ENCODE peak calls at places on chromosomes 13 and 19, in ten cellular contexts. One of them, this sample, is unnamed.

GRCh38 chr13:66665991-66666390 is 564.1 kb downstream of the PCDH9 start:
- DNase-seq in stimulated activated naive CD4-positive, alpha-beta T cell treated with Interleukin-2 at 50 U/mL for 16 hours: no peak
- DNase-seq in activated naive CD4-positive, alpha-beta T cell: no peak
- DNase-seq in effector CD8-positive, alpha-beta T cell: no peak
- DNase-seq in naive thymus-derived CD8-positive, alpha-beta T cell: no peak
- DNase-seq in activated CD4-positive, alpha-beta T cell treated with anti-CD3 and anti-CD28 coated beads, Interleukin-2, amount 50 U/mL, for 1 hour: no peak
- DNase-seq in substantia nigra: peak
- DNase-seq in IMR-90: peak
- DNase-seq in HT-29: peak
- DNase-seq in EL: peak
- DNase-seq in this sample: no peak

GRCh38 chr13:109740121-109740520 is 46.3 kb downstream of the IRS2 start:
- DNase-seq in stimulated activated naive CD4-positive, alpha-beta T cell treated with Interleukin-2 at 50 U/mL for 16 hours: no peak
- DNase-seq in activated naive CD4-positive, alpha-beta T cell: no peak
- DNase-seq in effector CD8-positive, alpha-beta T cell: no peak
- DNase-seq in naive thymus-derived CD8-positive, alpha-beta T cell: no peak
- DNase-seq in activated CD4-positive, alpha-beta T cell treated with anti-CD3 and anti-CD28 coated beads, Interleukin-2, amount 50 U/mL, for 1 hour: no peak
- DNase-seq in substantia nigra: no peak
- DNase-seq in IMR-90: no peak
- DNase-seq in HT-29: no peak
- DNase-seq in EL: no peak
- DNase-seq in this sample: no peak

GRCh38 chr19:17681505-17682125 is 6.5 kb downstream of the UNC13A start:
- DNase-seq in stimulated activated naive CD4-positive, alpha-beta T cell treated with Interleukin-2 at 50 U/mL for 16 hours: no peak
- DNase-seq in activated naive CD4-positive, alpha-beta T cell: peak
- DNase-seq in effector CD8-positive, alpha-beta T cell: peak
- DNase-seq in naive thymus-derived CD8-positive, alpha-beta T cell: no peak
- DNase-seq in activated CD4-positive, alpha-beta T cell treated with anti-CD3 and anti-CD28 coated beads, Interleukin-2, amount 50 U/mL, for 1 hour: peak
- DNase-seq in substantia nigra: no peak
- DNase-seq in IMR-90: peak
- DNase-seq in HT-29: no peak
- DNase-seq in EL: peak
- DNase-seq in this sample: no peak

GRCh38 chr13:98564204-98564603 is 12.7 kb downstream of the STK24 start:
- DNase-seq in stimulated activated naive CD4-positive, alpha-beta T cell treated with Interleukin-2 at 50 U/mL for 16 hours: no peak
- DNase-seq in activated naive CD4-positive, alpha-beta T cell: no peak
- DNase-seq in effector CD8-positive, alpha-beta T cell: no peak
- DNase-seq in naive thymus-derived CD8-positive, alpha-beta T cell: no peak
- DNase-seq in activated CD4-positive, alpha-beta T cell treated with anti-CD3 and anti-CD28 coated beads, Interleukin-2, amount 50 U/mL, for 1 hour: no peak
- DNase-seq in substantia nigra: no peak
- DNase-seq in IMR-90: no peak
- DNase-seq in HT-29: no peak
- DNase-seq in EL: no peak
- DNase-seq in this sample: no peak

GRCh38 chr19:19137556-19138109 is 645 bp downstream of the TMEM161A start:
- DNase-seq in stimulated activated naive CD4-positive, alpha-beta T cell treated with Interleukin-2 at 50 U/mL for 16 hours: no peak
- DNase-seq in activated naive CD4-positive, alpha-beta T cell: no peak
- DNase-seq in effector CD8-positive, alpha-beta T cell: no peak
- DNase-seq in naive thymus-derived CD8-positive, alpha-beta T cell: no peak
- DNase-seq in activated CD4-positive, alpha-beta T cell treated with anti-CD3 and anti-CD28 coated beads, Interleukin-2, amount 50 U/mL, for 1 hour: no peak
- DNase-seq in substantia nigra: peak
- DNase-seq in IMR-90: no peak
- DNase-seq in HT-29: no peak
- DNase-seq in EL: peak
- DNase-seq in this sample: no peak

GRCh38 chr13:112828756-112829155 is 138.9 kb downstream of the ATP11A start:
- DNase-seq in stimulated activated naive CD4-positive, alpha-beta T cell treated with Interleukin-2 at 50 U/mL for 16 hours: no peak
- DNase-seq in activated naive CD4-positive, alpha-beta T cell: no peak
- DNase-seq in effector CD8-positive, alpha-beta T cell: no peak
- DNase-seq in naive thymus-derived CD8-positive, alpha-beta T cell: no peak
- DNase-seq in activated CD4-positive, alpha-beta T cell treated with anti-CD3 and anti-CD28 coated beads, Interleukin-2, amount 50 U/mL, for 1 hour: no peak
- DNase-seq in substantia nigra: no peak
- DNase-seq in IMR-90: no peak
- DNase-seq in HT-29: no peak
- DNase-seq in EL: no peak
- DNase-seq in this sample: no peak

GRCh38 chr13:98919566-98919965 is 58.3 kb downstream of the DOCK9 start:
- DNase-seq in stimulated activated naive CD4-positive, alpha-beta T cell treated with Interleukin-2 at 50 U/mL for 16 hours: no peak
- DNase-seq in activated naive CD4-positive, alpha-beta T cell: no peak
- DNase-seq in effector CD8-positive, alpha-beta T cell: no peak
- DNase-seq in naive thymus-derived CD8-positive, alpha-beta T cell: no peak
- DNase-seq in activated CD4-positive, alpha-beta T cell treated with anti-CD3 and anti-CD28 coated beads, Interleukin-2, amount 50 U/mL, for 1 hour: no peak
- DNase-seq in substantia nigra: no peak
- DNase-seq in IMR-90: no peak
- DNase-seq in HT-29: no peak
- DNase-seq in EL: no peak
- DNase-seq in this sample: no peak

GRCh38 chr19:8569066-8569761 is 8.0 kb downstream of the MYO1F start:
- DNase-seq in stimulated activated naive CD4-positive, alpha-beta T cell treated with Interleukin-2 at 50 U/mL for 16 hours: peak
- DNase-seq in activated naive CD4-positive, alpha-beta T cell: no peak
- DNase-seq in effector CD8-positive, alpha-beta T cell: no peak
- DNase-seq in naive thymus-derived CD8-positive, alpha-beta T cell: peak
- DNase-seq in activated CD4-positive, alpha-beta T cell treated with anti-CD3 and anti-CD28 coated beads, Interleukin-2, amount 50 U/mL, for 1 hour: peak
- DNase-seq in substantia nigra: no peak
- DNase-seq in IMR-90: peak
- DNase-seq in HT-29: no peak
- DNase-seq in EL: peak
- DNase-seq in this sample: no peak

GRCh38 chr13:85738696-85739320 is 60.4 kb downstream of the SLITRK6 start:
- DNase-seq in stimulated activated naive CD4-positive, alpha-beta T cell treated with Interleukin-2 at 50 U/mL for 16 hours: no peak
- DNase-seq in activated naive CD4-positive, alpha-beta T cell: no peak
- DNase-seq in effector CD8-positive, alpha-beta T cell: no peak
- DNase-seq in naive thymus-derived CD8-positive, alpha-beta T cell: no peak
- DNase-seq in activated CD4-positive, alpha-beta T cell treated with anti-CD3 and anti-CD28 coated beads, Interleukin-2, amount 50 U/mL, for 1 hour: no peak
- DNase-seq in substantia nigra: no peak
- DNase-seq in IMR-90: peak
- DNase-seq in HT-29: no peak
- DNase-seq in EL: peak
- DNase-seq in this sample: no peak

GRCh38 chr13:61536443-61536842 is 120.8 kb upstream of the PCDH20 start:
- DNase-seq in stimulated activated naive CD4-positive, alpha-beta T cell treated with Interleukin-2 at 50 U/mL for 16 hours: no peak
- DNase-seq in activated naive CD4-positive, alpha-beta T cell: no peak
- DNase-seq in effector CD8-positive, alpha-beta T cell: no peak
- DNase-seq in naive thymus-derived CD8-positive, alpha-beta T cell: no peak
- DNase-seq in activated CD4-positive, alpha-beta T cell treated with anti-CD3 and anti-CD28 coated beads, Interleukin-2, amount 50 U/mL, for 1 hour: no peak
- DNase-seq in substantia nigra: no peak
- DNase-seq in IMR-90: no peak
- DNase-seq in HT-29: no peak
- DNase-seq in EL: no peak
- DNase-seq in this sample: no peak

GRCh38 chr13:96994030-96994848 is at the start of gene OXGR1:
- DNase-seq in stimulated activated naive CD4-positive, alpha-beta T cell treated with Interleukin-2 at 50 U/mL for 16 hours: no peak
- DNase-seq in activated naive CD4-positive, alpha-beta T cell: no peak
- DNase-seq in effector CD8-positive, alpha-beta T cell: no peak
- DNase-seq in naive thymus-derived CD8-positive, alpha-beta T cell: no peak
- DNase-seq in activated CD4-positive, alpha-beta T cell treated with anti-CD3 and anti-CD28 coated beads, Interleukin-2, amount 50 U/mL, for 1 hour: no peak
- DNase-seq in substantia nigra: peak
- DNase-seq in IMR-90: no peak
- DNase-seq in HT-29: no peak
- DNase-seq in EL: no peak
- DNase-seq in this sample: no peak

GRCh38 chr19:55119053-55119452 is 1.6 kb upstream of the PPP1R12C start:
- DNase-seq in stimulated activated naive CD4-positive, alpha-beta T cell treated with Interleukin-2 at 50 U/mL for 16 hours: peak
- DNase-seq in activated naive CD4-positive, alpha-beta T cell: no peak
- DNase-seq in effector CD8-positive, alpha-beta T cell: no peak
- DNase-seq in naive thymus-derived CD8-positive, alpha-beta T cell: no peak
- DNase-seq in activated CD4-positive, alpha-beta T cell treated with anti-CD3 and anti-CD28 coated beads, Interleukin-2, amount 50 U/mL, for 1 hour: no peak
- DNase-seq in substantia nigra: no peak
- DNase-seq in IMR-90: no peak
- DNase-seq in HT-29: no peak
- DNase-seq in EL: no peak
- DNase-seq in this sample: no peak

GRCh38 chr19:54248016-54248601 is 5.5 kb upstream of the LILRA6 start:
- DNase-seq in stimulated activated naive CD4-positive, alpha-beta T cell treated with Interleukin-2 at 50 U/mL for 16 hours: peak
- DNase-seq in activated naive CD4-positive, alpha-beta T cell: no peak
- DNase-seq in effector CD8-positive, alpha-beta T cell: no peak
- DNase-seq in naive thymus-derived CD8-positive, alpha-beta T cell: no peak
- DNase-seq in activated CD4-positive, alpha-beta T cell treated with anti-CD3 and anti-CD28 coated beads, Interleukin-2, amount 50 U/mL, for 1 hour: no peak
- DNase-seq in substantia nigra: no peak
- DNase-seq in IMR-90: peak
- DNase-seq in HT-29: no peak
- DNase-seq in EL: peak
- DNase-seq in this sample: no peak

GRCh38 chr19:27876489-27876888 is 1336.5 kb downstream of the UQCRFS1 start:
- DNase-seq in stimulated activated naive CD4-positive, alpha-beta T cell treated with Interleukin-2 at 50 U/mL for 16 hours: no peak
- DNase-seq in activated naive CD4-positive, alpha-beta T cell: no peak
- DNase-seq in effector CD8-positive, alpha-beta T cell: no peak
- DNase-seq in naive thymus-derived CD8-positive, alpha-beta T cell: no peak
- DNase-seq in activated CD4-positive, alpha-beta T cell treated with anti-CD3 and anti-CD28 coated beads, Interleukin-2, amount 50 U/mL, for 1 hour: no peak
- DNase-seq in substantia nigra: no peak
- DNase-seq in IMR-90: no peak
- DNase-seq in HT-29: no peak
- DNase-seq in EL: no peak
- DNase-seq in this sample: no peak

GRCh38 chr19:24101459-24102122 is 14.6 kb downstream of the ZNF254 start:
- DNase-seq in stimulated activated naive CD4-positive, alpha-beta T cell treated with Interleukin-2 at 50 U/mL for 16 hours: no peak
- DNase-seq in activated naive CD4-positive, alpha-beta T cell: no peak
- DNase-seq in effector CD8-positive, alpha-beta T cell: no peak
- DNase-seq in naive thymus-derived CD8-positive, alpha-beta T cell: no peak
- DNase-seq in activated CD4-positive, alpha-beta T cell treated with anti-CD3 and anti-CD28 coated beads, Interleukin-2, amount 50 U/mL, for 1 hour: no peak
- DNase-seq in substantia nigra: no peak
- DNase-seq in IMR-90: no peak
- DNase-seq in HT-29: no peak
- DNase-seq in EL: no peak
- DNase-seq in this sample: no peak

GRCh38 chr19:33960566-33960965 is 163.9 kb downstream of the KCTD15 start:
- DNase-seq in stimulated activated naive CD4-positive, alpha-beta T cell treated with Interleukin-2 at 50 U/mL for 16 hours: no peak
- DNase-seq in activated naive CD4-positive, alpha-beta T cell: no peak
- DNase-seq in effector CD8-positive, alpha-beta T cell: no peak
- DNase-seq in naive thymus-derived CD8-positive, alpha-beta T cell: no peak
- DNase-seq in activated CD4-positive, alpha-beta T cell treated with anti-CD3 and anti-CD28 coated beads, Interleukin-2, amount 50 U/mL, for 1 hour: no peak
- DNase-seq in substantia nigra: no peak
- DNase-seq in IMR-90: no peak
- DNase-seq in HT-29: no peak
- DNase-seq in EL: no peak
- DNase-seq in this sample: no peak

GRCh38 chr13:91375119-91375729 is 23.2 kb upstream of the GPC5 start:
- DNase-seq in stimulated activated naive CD4-positive, alpha-beta T cell treated with Interleukin-2 at 50 U/mL for 16 hours: no peak
- DNase-seq in activated naive CD4-positive, alpha-beta T cell: no peak
- DNase-seq in effector CD8-positive, alpha-beta T cell: no peak
- DNase-seq in naive thymus-derived CD8-positive, alpha-beta T cell: no peak
- DNase-seq in activated CD4-positive, alpha-beta T cell treated with anti-CD3 and anti-CD28 coated beads, Interleukin-2, amount 50 U/mL, for 1 hour: no peak
- DNase-seq in substantia nigra: no peak
- DNase-seq in IMR-90: peak
- DNase-seq in HT-29: peak
- DNase-seq in EL: peak
- DNase-seq in this sample: no peak

GRCh38 chr19:2546128-2547032 is 70.5 kb downstream of the GADD45B start:
- DNase-seq in stimulated activated naive CD4-positive, alpha-beta T cell treated with Interleukin-2 at 50 U/mL for 16 hours: no peak
- DNase-seq in activated naive CD4-positive, alpha-beta T cell: no peak
- DNase-seq in effector CD8-positive, alpha-beta T cell: no peak
- DNase-seq in naive thymus-derived CD8-positive, alpha-beta T cell: no peak
- DNase-seq in activated CD4-positive, alpha-beta T cell treated with anti-CD3 and anti-CD28 coated beads, Interleukin-2, amount 50 U/mL, for 1 hour: no peak
- DNase-seq in substantia nigra: peak
- DNase-seq in IMR-90: no peak
- DNase-seq in HT-29: peak
- DNase-seq in EL: no peak
- DNase-seq in this sample: peak

GRCh38 chr19:1206063-1206732 is 620 bp downstream of the STK11 start:
- DNase-seq in stimulated activated naive CD4-positive, alpha-beta T cell treated with Interleukin-2 at 50 U/mL for 16 hours: no peak
- DNase-seq in activated naive CD4-positive, alpha-beta T cell: no peak
- DNase-seq in effector CD8-positive, alpha-beta T cell: no peak
- DNase-seq in naive thymus-derived CD8-positive, alpha-beta T cell: no peak
- DNase-seq in activated CD4-positive, alpha-beta T cell treated with anti-CD3 and anti-CD28 coated beads, Interleukin-2, amount 50 U/mL, for 1 hour: no peak
- DNase-seq in substantia nigra: no peak
- DNase-seq in IMR-90: no peak
- DNase-seq in HT-29: no peak
- DNase-seq in EL: no peak
- DNase-seq in this sample: no peak

This sample was measured in HepG2.